ENCODE peak calls at places on chromosomes 5 and 9, in eight cellular contexts. O is left lung; U is left ventricle myocardium superior; G is lower leg skin; N is naive thymus-derived CD4-positive, alpha-beta T cell; R is NCI-H2107; A is AML-193; Z is NCI-H1694. I is an unnamed sample.

GRCh38 chr5:101163088-101163487 is 260.0 kb upstream of the ST8SIA4 start:
- DNase-seq in A (no peak), U (no peak), Z (no peak), G (no peak), N (no peak), O (no peak), R (no peak), I (no peak)

GRCh38 chr9:83656952-83657351 is 34.0 kb downstream of the IDNK start:
- DNase-seq in R (no peak), G (no peak), U (no peak), O (no peak), A (no peak), Z (no peak), N (no peak), I (no peak)

GRCh38 chr9:93665566-93666278 is 89.3 kb downstream of the PHF2 start:
- DNase-seq in U (peak; percentile 19), G (peak; percentile 82), R (no peak), A (no peak), N (no peak), Z (no peak), O (peak; percentile 28), I (no peak)

GRCh38 chr5:181189962-181190710 is 14.9 kb downstream of the TRIM7 start:
- DNase-seq in O (no peak), R (no peak), A (no peak), Z (no peak), U (peak; percentile 56), G (peak; percentile 91), N (no peak), I (no peak)

GRCh38 chr5:140468188-140468587 is 66.6 kb downstream of the ANKHD1 start:
- DNase-seq in O (no peak), G (no peak), A (no peak), Z (no peak), N (no peak), R (no peak), U (no peak), I (no peak)

GRCh38 chr5:8884029-8884428 is 661.8 kb downstream of the SEMA5A start:
- DNase-seq in O (no peak), N (no peak), G (no peak), A (no peak), R (no peak), Z (no peak), U (no peak), I (no peak)

GRCh38 chr9:84975926-84976325 is 306.4 kb downstream of the NTRK2 start:
- DNase-seq in A (no peak), G (no peak), N (no peak), U (no peak), O (no peak), R (no peak), Z (no peak), I (no peak)

GRCh38 chr9:137221477-137222111 is 446 bp downstream of the RNF208 start:
- DNase-seq in N (no peak), Z (no peak), R (no peak), U (no peak), O (no peak), A (no peak), G (no peak), I (no peak)

I was measured in NB4.